ENCODE peak calls at places on chromosomes 13 and 19, in seven cellular contexts. One of them, this sample, is unnamed.

GRCh38 chr13:44117351-44117750 is 237.6 kb downstream of the LACC1 start:
- DNase-seq in mesenchymal stem cell: peak
- DNase-seq in H1: no peak
- DNase-seq in IMR-90: peak
- DNase-seq in H9: no peak
- DNase-seq in mesendoderm: peak
- DNase-seq in neuronal stem cell: no peak
- DNase-seq in this sample: no peak

GRCh38 chr19:28619842-28620429 is 593.0 kb downstream of the UQCRFS1 start:
- DNase-seq in H9: no peak
- DNase-seq in neuronal stem cell: no peak
- DNase-seq in mesenchymal stem cell: no peak
- DNase-seq in mesendoderm: no peak
- DNase-seq in IMR-90: no peak
- DNase-seq in H1: no peak
- DNase-seq in this sample: no peak

GRCh38 chr19:55348317-55349034 is 6.0 kb downstream of the COX6B2 start:
- DNase-seq in IMR-90: no peak
- DNase-seq in neuronal stem cell: no peak
- DNase-seq in mesendoderm: peak
- DNase-seq in H1: no peak
- DNase-seq in H9: peak
- DNase-seq in mesenchymal stem cell: no peak
- DNase-seq in this sample: no peak

GRCh38 chr13:77737583-77738200 is 40.2 kb downstream of the SLAIN1 start:
- DNase-seq in IMR-90: no peak
- DNase-seq in H9: no peak
- DNase-seq in mesenchymal stem cell: no peak
- DNase-seq in H1: no peak
- DNase-seq in mesendoderm: no peak
- DNase-seq in neuronal stem cell: no peak
- DNase-seq in this sample: no peak

GRCh38 chr19:47641891-47642485 is 33.1 kb downstream of the BICRA start:
- DNase-seq in H9: no peak
- DNase-seq in mesendoderm: no peak
- DNase-seq in mesenchymal stem cell: no peak
- DNase-seq in H1: no peak
- DNase-seq in IMR-90: no peak
- DNase-seq in neuronal stem cell: no peak
- DNase-seq in this sample: no peak

GRCh38 chr13:105465251-105465650 is 1070.2 kb downstream of the EFNB2 start:
- DNase-seq in H1: no peak
- DNase-seq in mesenchymal stem cell: no peak
- DNase-seq in IMR-90: no peak
- DNase-seq in H9: no peak
- DNase-seq in mesendoderm: no peak
- DNase-seq in neuronal stem cell: no peak
- DNase-seq in this sample: peak

GRCh38 chr19:30406220-30406944 is 34.2 kb downstream of the ZNF536 start:
- DNase-seq in mesendoderm: peak
- DNase-seq in H1: no peak
- DNase-seq in H9: no peak
- DNase-seq in mesenchymal stem cell: no peak
- DNase-seq in neuronal stem cell: no peak
- DNase-seq in IMR-90: no peak
- DNase-seq in this sample: no peak

GRCh38 chr19:34269968-34270621 is 15.7 kb downstream of the GARRE1 start:
- DNase-seq in mesenchymal stem cell: peak
- DNase-seq in H9: peak
- DNase-seq in IMR-90: peak
- DNase-seq in neuronal stem cell: no peak
- DNase-seq in H1: no peak
- DNase-seq in mesendoderm: peak
- DNase-seq in this sample: peak

GRCh38 chr19:17944301-17944700 is 11.5 kb downstream of the CCDC124 start:
- DNase-seq in mesenchymal stem cell: peak
- DNase-seq in H9: no peak
- DNase-seq in neuronal stem cell: no peak
- DNase-seq in mesendoderm: no peak
- DNase-seq in H1: no peak
- DNase-seq in IMR-90: peak
- DNase-seq in this sample: peak

GRCh38 chr13:110756268-110756667 is 42.8 kb downstream of the ING1 start:
- DNase-seq in IMR-90: peak
- DNase-seq in mesenchymal stem cell: peak
- DNase-seq in H1: peak
- DNase-seq in H9: no peak
- DNase-seq in neuronal stem cell: no peak
- DNase-seq in mesendoderm: peak
- DNase-seq in this sample: peak
- H3K18ac ChIP-seq in IMR-90: peak
- H3K18ac ChIP-seq in mesenchymal stem cell: no peak
- H3K18ac ChIP-seq in H1: no peak
- H3K18ac ChIP-seq in H9: no peak
- H3K18ac ChIP-seq in neuronal stem cell: no peak
- H3K18ac ChIP-seq in mesendoderm: no peak
- H3K18ac ChIP-seq in this sample: no peak

GRCh38 chr19:39557791-39558622 is 18.0 kb upstream of the EID2 start:
- DNase-seq in H9: no peak
- DNase-seq in neuronal stem cell: no peak
- DNase-seq in mesendoderm: no peak
- DNase-seq in H1: no peak
- DNase-seq in IMR-90: peak
- DNase-seq in mesenchymal stem cell: peak
- DNase-seq in this sample: no peak

GRCh38 chr19:39558623-39559117 is 18.7 kb upstream of the EID2 start:
- DNase-seq in neuronal stem cell: no peak
- DNase-seq in IMR-90: no peak
- DNase-seq in H9: no peak
- DNase-seq in mesenchymal stem cell: no peak
- DNase-seq in H1: no peak
- DNase-seq in mesendoderm: no peak
- DNase-seq in this sample: no peak

GRCh38 chr19:39568604-39569003 is 28.6 kb upstream of the EID2 start:
- DNase-seq in neuronal stem cell: no peak
- DNase-seq in H1: no peak
- DNase-seq in mesendoderm: no peak
- DNase-seq in IMR-90: no peak
- DNase-seq in mesenchymal stem cell: peak
- DNase-seq in H9: no peak
- DNase-seq in this sample: peak

GRCh38 chr19:39566064-39566463 is 26.1 kb upstream of the EID2 start:
- DNase-seq in neuronal stem cell: no peak
- DNase-seq in H1: no peak
- DNase-seq in mesendoderm: no peak
- DNase-seq in mesenchymal stem cell: no peak
- DNase-seq in H9: no peak
- DNase-seq in IMR-90: no peak
- DNase-seq in this sample: no peak

GRCh38 chr19:39563408-39563807 is 23.4 kb upstream of the EID2 start:
- DNase-seq in mesendoderm: peak
- DNase-seq in mesenchymal stem cell: no peak
- DNase-seq in neuronal stem cell: no peak
- DNase-seq in H1: peak
- DNase-seq in H9: no peak
- DNase-seq in IMR-90: peak
- DNase-seq in this sample: peak
- H3K18ac ChIP-seq in mesendoderm: no peak
- H3K18ac ChIP-seq in mesenchymal stem cell: no peak
- H3K18ac ChIP-seq in neuronal stem cell: no peak
- H3K18ac ChIP-seq in H1: no peak
- H3K18ac ChIP-seq in H9: no peak
- H3K18ac ChIP-seq in IMR-90: no peak
- H3K18ac ChIP-seq in this sample: no peak

GRCh38 chr13:40599722-40600121 is 66.7 kb downstream of the FOXO1 start:
- DNase-seq in neuronal stem cell: no peak
- DNase-seq in IMR-90: no peak
- DNase-seq in mesendoderm: no peak
- DNase-seq in H1: no peak
- DNase-seq in mesenchymal stem cell: no peak
- DNase-seq in H9: no peak
- DNase-seq in this sample: no peak
- H3K18ac ChIP-seq in neuronal stem cell: no peak
- H3K18ac ChIP-seq in IMR-90: no peak
- H3K18ac ChIP-seq in mesendoderm: no peak
- H3K18ac ChIP-seq in H1: no peak
- H3K18ac ChIP-seq in mesenchymal stem cell: no peak
- H3K18ac ChIP-seq in H9: no peak
- H3K18ac ChIP-seq in this sample: no peak

GRCh38 chr19:35669974-35670373 is 3.7 kb downstream of the UPK1A start:
- DNase-seq in H1: no peak
- DNase-seq in H9: no peak
- DNase-seq in mesenchymal stem cell: no peak
- DNase-seq in IMR-90: no peak
- DNase-seq in neuronal stem cell: no peak
- DNase-seq in mesendoderm: no peak
- DNase-seq in this sample: no peak

GRCh38 chr19:35670686-35671085 is 4.4 kb downstream of the UPK1A start:
- DNase-seq in mesendoderm: no peak
- DNase-seq in IMR-90: no peak
- DNase-seq in H1: no peak
- DNase-seq in neuronal stem cell: no peak
- DNase-seq in H9: no peak
- DNase-seq in mesenchymal stem cell: no peak
- DNase-seq in this sample: peak

GRCh38 chr19:35671818-35672217 is 5.5 kb downstream of the UPK1A start:
- DNase-seq in IMR-90: no peak
- DNase-seq in H1: no peak
- DNase-seq in mesenchymal stem cell: no peak
- DNase-seq in mesendoderm: peak
- DNase-seq in neuronal stem cell: no peak
- DNase-seq in H9: no peak
- DNase-seq in this sample: peak

GRCh38 chr19:35675589-35676140 is 9.3 kb downstream of the UPK1A start:
- DNase-seq in mesenchymal stem cell: no peak
- DNase-seq in H9: no peak
- DNase-seq in H1: no peak
- DNase-seq in IMR-90: no peak
- DNase-seq in mesendoderm: no peak
- DNase-seq in neuronal stem cell: no peak
- DNase-seq in this sample: no peak

GRCh38 chr19:35673121-35673804 is 6.9 kb downstream of the UPK1A start:
- DNase-seq in IMR-90: peak
- DNase-seq in H1: peak
- DNase-seq in neuronal stem cell: no peak
- DNase-seq in mesendoderm: peak
- DNase-seq in H9: peak
- DNase-seq in mesenchymal stem cell: peak
- DNase-seq in this sample: peak
- H3K18ac ChIP-seq in IMR-90: no peak
- H3K18ac ChIP-seq in H1: peak
- H3K18ac ChIP-seq in neuronal stem cell: peak
- H3K18ac ChIP-seq in mesendoderm: no peak
- H3K18ac ChIP-seq in H9: peak
- H3K18ac ChIP-seq in mesenchymal stem cell: no peak
- H3K18ac ChIP-seq in this sample: no peak

GRCh38 chr19:596263-596655 is 6.6 kb downstream of the HCN2 start:
- DNase-seq in mesenchymal stem cell: no peak
- DNase-seq in H9: no peak
- DNase-seq in H1: no peak
- DNase-seq in IMR-90: no peak
- DNase-seq in mesendoderm: no peak
- DNase-seq in neuronal stem cell: no peak
- DNase-seq in this sample: no peak
- H3K18ac ChIP-seq in mesenchymal stem cell: no peak
- H3K18ac ChIP-seq in H9: no peak
- H3K18ac ChIP-seq in H1: no peak
- H3K18ac ChIP-seq in IMR-90: no peak
- H3K18ac ChIP-seq in mesendoderm: no peak
- H3K18ac ChIP-seq in neuronal stem cell: peak
- H3K18ac ChIP-seq in this sample: no peak

GRCh38 chr13:41006296-41006695 is 12.8 kb downstream of the ELF1 start:
- DNase-seq in H9: no peak
- DNase-seq in mesenchymal stem cell: no peak
- DNase-seq in H1: no peak
- DNase-seq in IMR-90: no peak
- DNase-seq in neuronal stem cell: no peak
- DNase-seq in mesendoderm: no peak
- DNase-seq in this sample: no peak
- H3K18ac ChIP-seq in H9: no peak
- H3K18ac ChIP-seq in mesenchymal stem cell: no peak
- H3K18ac ChIP-seq in H1: no peak
- H3K18ac ChIP-seq in IMR-90: no peak
- H3K18ac ChIP-seq in neuronal stem cell: no peak
- H3K18ac ChIP-seq in mesendoderm: no peak
- H3K18ac ChIP-seq in this sample: no peak

GRCh38 chr13:95032114-95032513 is 269.1 kb downstream of the ABCC4 start:
- DNase-seq in mesenchymal stem cell: no peak
- DNase-seq in mesendoderm: no peak
- DNase-seq in neuronal stem cell: no peak
- DNase-seq in IMR-90: no peak
- DNase-seq in H9: no peak
- DNase-seq in H1: no peak
- DNase-seq in this sample: no peak
- H3K18ac ChIP-seq in mesenchymal stem cell: no peak
- H3K18ac ChIP-seq in mesendoderm: no peak
- H3K18ac ChIP-seq in neuronal stem cell: no peak
- H3K18ac ChIP-seq in IMR-90: no peak
- H3K18ac ChIP-seq in H9: no peak
- H3K18ac ChIP-seq in H1: no peak
- H3K18ac ChIP-seq in this sample: no peak

This sample was measured in trophoblast cell.